ENCODE peak calls at places on chromosomes 3 and 15, in eight cellular contexts. T is suprapubic skin, R is hepatocyte, P is NB4, Y is lung, A is lower leg skin, M is AG04450, L is retinal pigment epithelial cell. F is an unnamed sample.

GRCh38 chr15:34188711-34189110 is 21.2 kb downstream of the KATNBL1 start:
- DNase-seq in L (no peak), R (no peak), A (no peak), T (no peak), P (no peak), M (no peak), Y (no peak), F (no peak)

GRCh38 chr15:62711691-62712454 is 330.7 kb upstream of the TPM1 start:
- DNase-seq in T (no peak), L (no peak), Y (no peak), R (no peak), A (no peak), P (no peak), M (no peak), F (no peak)

GRCh38 chr15:31308185-31308639 is 18.4 kb upstream of the KLF13 start:
- DNase-seq in R (no peak), L (no peak), M (no peak), P (peak), T (no peak), A (peak), Y (peak), F (no peak)

GRCh38 chr3:64022451-64023186 is 675 bp downstream of the PSMD6 start:
- DNase-seq in L (no peak), P (peak), Y (no peak), R (peak), T (no peak), A (no peak), M (no peak), F (no peak)

GRCh38 chr3:69090021-69090420 is 5.3 kb downstream of the ARL6IP5 start:
- DNase-seq in L (no peak), A (no peak), P (no peak), R (no peak), M (peak), Y (no peak), T (no peak), F (no peak)

GRCh38 chr3:122794779-122795673 is at the start of gene SLC49A4:
- DNase-seq in Y (peak), M (no peak), T (peak), L (peak), R (peak), A (peak), P (peak), F (peak)

GRCh38 chr3:127982155-127982554 is 67.1 kb downstream of the KBTBD12 start:
- DNase-seq in P (no peak), M (no peak), L (no peak), T (no peak), R (no peak), A (no peak), Y (peak), F (no peak)

GRCh38 chr15:78000089-78000926 is 77.2 kb downstream of the TBC1D2B start:
- DNase-seq in R (peak), T (no peak), P (peak), A (peak), M (no peak), Y (peak), L (no peak), F (peak)

GRCh38 chr3:15360786-15361493 is 28.6 kb upstream of the SH3BP5 start:
- DNase-seq in P (peak), M (no peak), A (no peak), Y (no peak), T (no peak), L (no peak), R (no peak), F (no peak)

GRCh38 chr15:41568350-41569017 is 9.5 kb downstream of the TYRO3 start:
- DNase-seq in A (no peak), L (peak), M (no peak), R (peak), P (no peak), Y (no peak), T (no peak), F (no peak)

GRCh38 chr3:99651561-99651960 is 13.2 kb downstream of the COL8A1 start:
- DNase-seq in T (no peak), Y (no peak), P (no peak), R (peak), A (no peak), L (no peak), M (no peak), F (peak)

GRCh38 chr3:194618858-194619608 is 14.2 kb downstream of the TMEM44 start:
- DNase-seq in T (no peak), M (no peak), P (no peak), L (no peak), R (no peak), Y (no peak), A (no peak), F (no peak)

GRCh38 chr15:70535071-70535954 is 228.0 kb downstream of the UACA start:
- DNase-seq in R (no peak), M (no peak), Y (no peak), P (peak), T (no peak), A (no peak), L (no peak), F (no peak)

GRCh38 chr3:146256851-146257486 is 6.1 kb upstream of the PLSCR4 start:
- DNase-seq in L (peak), T (no peak), R (peak), Y (no peak), P (no peak), A (no peak), M (peak), F (no peak)

GRCh38 chr15:47551079-47551478 is 166.2 kb upstream of the SEMA6D start:
- DNase-seq in L (no peak), Y (no peak), T (no peak), R (no peak), M (no peak), P (no peak), A (no peak), F (no peak)

GRCh38 chr3:186194451-186194811 is 85.5 kb upstream of the ETV5 start:
- DNase-seq in L (no peak), T (no peak), R (no peak), P (no peak), Y (no peak), A (no peak), M (no peak), F (no peak)

GRCh38 chr15:60004019-60004845 is at the start of gene FOXB1:
- DNase-seq in T (no peak), R (peak), L (no peak), A (no peak), P (no peak), M (no peak), Y (no peak), F (no peak)

GRCh38 chr15:98815207-98815606 is 166.9 kb downstream of the IGF1R start:
- DNase-seq in Y (no peak), T (no peak), L (no peak), M (no peak), A (no peak), P (no peak), R (no peak), F (no peak)

GRCh38 chr15:65939901-65940617 is 70.8 kb downstream of the RAB11A start:
- DNase-seq in A (no peak), P (no peak), Y (peak), M (no peak), R (no peak), L (peak), T (no peak), F (no peak)

GRCh38 chr3:153129866-153130265 is 32.2 kb upstream of the RAP2B start:
- DNase-seq in P (no peak), T (no peak), M (no peak), Y (no peak), L (no peak), A (no peak), R (no peak), F (no peak)

GRCh38 chr3:52537726-52538421 is 1.5 kb downstream of the UQCC5 start:
- DNase-seq in T (no peak), L (no peak), Y (peak), A (no peak), M (no peak), R (no peak), P (no peak), F (no peak)

GRCh38 chr3:72490688-72491430 is 357.4 kb downstream of the SHQ1 start:
- DNase-seq in Y (no peak), M (no peak), T (no peak), R (no peak), P (peak), A (no peak), L (no peak), F (no peak)

GRCh38 chr3:143363276-143363675 is 243.7 kb downstream of the CHST2 start:
- DNase-seq in T (no peak), M (no peak), L (no peak), P (peak), R (no peak), Y (no peak), A (no peak), F (no peak)

GRCh38 chr3:189233225-189233858 is 61.6 kb downstream of the TPRG1 start:
- DNase-seq in P (peak), A (peak), L (peak), R (peak), M (peak), T (peak), Y (peak), F (no peak)

GRCh38 chr15:43912991-43913927 is 86.5 kb downstream of the WDR76 start:
- DNase-seq in P (no peak), R (peak), L (peak), M (peak), T (no peak), Y (no peak), A (no peak), F (no peak)

GRCh38 chr3:100107227-100107626 is 7.1 kb downstream of the FILIP1L start:
- DNase-seq in M (no peak), A (no peak), R (no peak), L (no peak), P (no peak), T (no peak), Y (no peak), F (no peak)

GRCh38 chr3:79019137-79019923 is 748.5 kb downstream of the ROBO1 start:
- DNase-seq in M (peak), L (peak), Y (peak), R (peak), T (peak), P (no peak), A (peak), F (peak)

GRCh38 chr3:32217339-32217738 is 21.1 kb upstream of the CMTM8 start:
- DNase-seq in Y (no peak), M (no peak), R (peak), T (no peak), A (no peak), P (no peak), L (no peak), F (no peak)

GRCh38 chr3:38551026-38551832 is 55.1 kb downstream of the EXOG start:
- DNase-seq in R (no peak), A (peak), L (no peak), P (no peak), M (no peak), T (no peak), Y (no peak), F (no peak)

GRCh38 chr3:49255112-49255511 is 21.9 kb downstream of the C3orf62 start:
- DNase-seq in R (no peak), Y (no peak), M (no peak), P (peak), T (no peak), L (no peak), A (peak), F (peak)

GRCh38 chr15:82804575-82804949 is 1.3 kb downstream of the FSD2 start:
- DNase-seq in Y (no peak), R (no peak), T (no peak), M (no peak), L (no peak), A (no peak), P (no peak), F (no peak)

GRCh38 chr15:41564286-41564959 is 5.4 kb downstream of the TYRO3 start:
- DNase-seq in P (no peak), M (no peak), A (no peak), Y (no peak), R (peak), L (no peak), T (no peak), F (no peak)

GRCh38 chr3:11238880-11239279 is 33.3 kb upstream of the ATG7 start:
- DNase-seq in A (no peak), R (no peak), L (peak), M (peak), T (no peak), Y (no peak), P (no peak), F (no peak)

GRCh38 chr3:177514341-177515193 is 317.3 kb upstream of the TBL1XR1 start:
- DNase-seq in L (no peak), M (no peak), P (no peak), R (no peak), A (no peak), Y (no peak), T (no peak), F (no peak)

GRCh38 chr3:57956119-57956832 is 51.9 kb upstream of the FLNB start:
- DNase-seq in R (no peak), P (peak), T (no peak), L (no peak), A (no peak), M (peak), Y (no peak), F (no peak)

GRCh38 chr3:179410999-179411398 is 40.3 kb downstream of the GNB4 start:
- DNase-seq in T (no peak), L (no peak), M (no peak), A (no peak), P (no peak), R (no peak), Y (no peak), F (no peak)

GRCh38 chr3:98735296-98735695 is 27.8 kb upstream of the ST3GAL6 start:
- DNase-seq in M (no peak), R (no peak), A (no peak), Y (no peak), P (no peak), L (no peak), T (no peak), F (no peak)

GRCh38 chr15:61687124-61687523 is 373.1 kb downstream of the VPS13C start:
- DNase-seq in R (no peak), T (no peak), A (no peak), Y (no peak), P (no peak), L (no peak), M (no peak), F (no peak)

GRCh38 chr15:61685971-61686370 is 374.3 kb downstream of the VPS13C start:
- DNase-seq in M (no peak), A (no peak), T (no peak), P (no peak), R (no peak), L (no peak), Y (no peak), F (no peak)

GRCh38 chr15:61685513-61685912 is 374.7 kb downstream of the VPS13C start:
- DNase-seq in T (no peak), A (no peak), L (no peak), M (no peak), R (no peak), Y (no peak), P (no peak), F (no peak)

GRCh38 chr15:61687651-61688050 is 372.6 kb downstream of the VPS13C start:
- DNase-seq in R (no peak), Y (no peak), T (no peak), P (no peak), M (no peak), L (no peak), A (no peak), F (no peak)

GRCh38 chr15:61689067-61689466 is 371.2 kb downstream of the VPS13C start:
- DNase-seq in Y (no peak), R (no peak), A (no peak), M (no peak), T (no peak), P (no peak), L (no peak), F (no peak)
- TF ChIP-seq CTCF in Y (no peak), R (no peak), A (no peak), M (no peak), T (no peak), P (no peak), L (no peak), F (no peak)

DNA sequence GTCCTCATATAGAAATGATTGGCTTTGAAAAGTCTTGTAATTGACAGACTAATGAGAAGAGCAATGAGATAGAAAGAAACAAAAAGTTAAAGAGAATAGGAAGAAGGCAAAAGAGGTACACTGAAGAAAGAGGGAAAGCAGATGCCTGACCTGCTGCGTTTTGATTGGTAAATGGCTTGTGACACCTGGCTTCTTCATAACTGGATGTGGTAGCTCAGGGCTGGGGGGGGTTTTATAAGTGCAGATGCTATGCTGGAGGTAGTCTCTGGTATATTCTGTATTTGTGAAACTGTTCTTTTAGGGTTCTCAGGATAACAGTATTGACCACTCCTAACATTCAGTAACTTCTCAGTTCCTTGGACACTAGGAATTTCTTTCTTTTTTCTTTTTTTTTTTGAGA is 1.4 kb downstream of the STARD9 start:
- DNase-seq in T (no peak), R (no peak), Y (no peak), A (no peak), L (no peak), M (no peak), P (no peak), F (no peak)
- H3K4me3 ChIP-seq in T (no peak), R (no peak), Y (no peak), A (no peak), L (no peak), M (no peak), P (no peak), F (peak)

GRCh38 chr15:101723874-101724674 is at the start of gene TARS3:
- DNase-seq in A (peak), R (peak), P (peak), T (peak), Y (peak), L (peak), M (peak), F (peak)
- TF ChIP-seq CTCF in A (no peak), R (peak), P (peak), T (no peak), Y (no peak), L (peak), M (no peak), F (no peak)

GRCh38 chr3:30609930-30610701 is 3.7 kb downstream of the TGFBR2 start:
- DNase-seq in T (no peak), P (no peak), A (no peak), R (no peak), Y (no peak), L (no peak), M (no peak), F (no peak)
- H3K4me3 ChIP-seq in T (peak), P (peak), A (no peak), R (no peak), Y (peak), L (no peak), M (no peak), F (peak)

DNA sequence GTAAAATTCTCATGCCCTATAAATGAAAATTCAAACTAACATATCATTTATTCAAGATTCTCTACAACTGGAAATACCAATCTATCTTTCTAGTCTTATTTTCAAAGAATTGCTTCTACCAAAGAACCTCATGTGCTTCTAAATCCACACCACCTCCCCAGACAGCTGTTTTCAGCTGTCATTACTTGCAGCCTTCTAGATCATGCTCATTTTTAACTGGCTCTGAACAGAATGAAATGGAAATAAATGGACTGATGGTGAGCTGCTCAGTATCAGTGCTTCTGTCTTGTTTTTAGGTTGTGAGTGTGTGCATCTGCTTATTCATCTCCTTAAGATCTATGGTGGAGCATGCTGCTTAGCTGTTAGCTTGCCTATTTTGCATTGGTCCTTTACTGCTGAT is 29.4 kb downstream of the GOLGB1 start:
- DNase-seq in T (no peak), M (no peak), R (no peak), A (no peak), L (no peak), Y (no peak), P (no peak), F (no peak)
- TF ChIP-seq CTCF in T (no peak), M (no peak), R (no peak), A (no peak), L (no peak), Y (no peak), P (no peak), F (no peak)

DNA sequence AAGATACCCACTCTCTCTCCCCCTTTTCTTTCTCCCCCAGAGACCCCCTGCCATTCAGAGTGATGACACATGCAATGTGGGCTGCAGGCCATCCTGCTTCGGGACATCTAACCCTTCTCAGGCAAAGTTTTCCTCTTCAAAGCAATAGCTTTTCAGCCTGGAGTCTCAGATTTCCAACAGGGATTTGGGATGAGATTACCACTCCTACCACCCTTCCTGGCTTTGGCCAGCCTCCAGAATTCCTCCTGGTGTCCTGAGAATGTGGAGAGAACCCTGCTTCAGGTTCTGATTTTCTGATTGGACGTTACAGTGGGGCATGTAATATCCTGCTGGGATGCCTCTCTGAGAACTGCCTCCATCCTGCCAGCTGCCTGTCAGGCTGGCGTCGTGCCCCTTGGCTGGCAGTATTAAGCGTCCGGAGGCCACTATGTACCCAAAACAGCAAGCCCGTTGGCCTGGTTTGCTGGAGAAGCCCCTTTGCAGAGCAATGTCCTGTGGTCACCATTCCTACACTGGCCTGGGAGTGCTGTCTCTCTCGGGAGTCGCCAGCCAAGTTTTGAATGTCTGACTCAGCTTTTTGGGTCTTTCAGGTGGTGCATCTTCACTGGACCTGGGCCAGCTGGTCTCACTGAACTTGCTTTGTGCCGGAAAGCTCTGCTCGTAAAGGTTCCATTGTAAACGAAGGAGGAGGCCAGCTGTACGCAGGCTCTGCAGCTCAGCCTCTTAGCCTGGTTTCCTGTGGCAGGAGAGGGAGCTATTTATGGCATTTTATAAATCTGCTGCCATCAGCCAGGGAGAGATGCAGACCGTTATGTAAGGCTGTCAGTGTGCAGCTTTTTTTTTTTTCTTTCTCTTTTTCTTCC is 19.2 kb upstream of the TRAK1 start:
- DNase-seq in A (peak), Y (peak), M (no peak), L (no peak), P (peak), T (peak), R (peak), F (peak)
- H3K4me3 ChIP-seq in A (no peak), Y (no peak), M (peak), L (peak), P (peak), T (peak), R (no peak), F (no peak)